ENCODE peak calls at places on chromosomes 5 and 9, in five cellular contexts. W is SK-N-SH, P is K562, J is GM12878, F is H1. H is an unnamed sample.

GRCh38 chr9:34550016-34550680 is 27.4 kb upstream of the ENHO start:
- DNase-seq in P (peak; percentile 26), J (no peak), W (peak; percentile 7), F (no peak), H (no peak)

GRCh38 chr5:138457532-138458275 is 7.6 kb upstream of the EGR1 start:
- DNase-seq in J (no peak), P (no peak), W (no peak), F (no peak), H (no peak)

GRCh38 chr5:148085934-148086333 is 22.2 kb downstream of the SPINK5 start:
- DNase-seq in P (no peak), F (no peak), W (no peak), J (no peak), H (no peak)

GRCh38 chr9:132806723-132807421 is 71.2 kb downstream of the AK8 start:
- DNase-seq in P (no peak), J (no peak), W (no peak), F (peak; percentile 47), H (no peak)

GRCh38 chr5:62606878-62607277 is 28.3 kb downstream of the LRRC70 start:
- DNase-seq in J (no peak), W (no peak), P (no peak), F (no peak), H (no peak)

GRCh38 chr5:75335952-75336624 is 932 bp upstream of the HMGCR start:
- DNase-seq in F (no peak), W (peak; percentile 73), J (peak; percentile 32), P (peak; percentile 28), H (peak; percentile 81)

GRCh38 chr5:171867786-171868185 is 82.2 kb downstream of the SMIM23 start:
- DNase-seq in P (no peak), J (no peak), F (no peak), W (no peak), H (no peak)

GRCh38 chr9:99087462-99087861 is 17.5 kb upstream of the TGFBR1 start:
- DNase-seq in J (no peak), W (no peak), F (no peak), P (no peak), H (no peak)

GRCh38 chr9:123302348-123303214 is 34.2 kb upstream of the STRBP start:
- DNase-seq in W (no peak), P (no peak), F (no peak), J (no peak), H (no peak)

GRCh38 chr5:130992095-130992494 is 173.0 kb downstream of the HINT1 start:
- DNase-seq in P (no peak), W (no peak), J (no peak), F (no peak), H (no peak)

GRCh38 chr5:91408710-91409109 is 25.6 kb upstream of the ARRDC3 start:
- DNase-seq in F (no peak), J (no peak), W (no peak), P (no peak), H (no peak)

GRCh38 chr5:113147088-113147487 is 170.5 kb downstream of the DCP2 start:
- DNase-seq in P (no peak), W (no peak), F (no peak), J (no peak), H (no peak)

GRCh38 chr5:14225173-14225834 is 82.2 kb downstream of the TRIO start:
- DNase-seq in F (no peak), P (no peak), J (no peak), W (no peak), H (no peak)

GRCh38 chr9:69134412-69134811 is 39.7 kb upstream of the TJP2 start:
- DNase-seq in W (no peak), F (no peak), P (no peak), J (no peak), H (no peak)

GRCh38 chr5:140429724-140430123 is 28.1 kb downstream of the ANKHD1 start:
- DNase-seq in P (no peak), W (no peak), F (no peak), J (no peak), H (no peak)

GRCh38 chr9:81871695-81872094 is 56.5 kb upstream of the SPATA31D4 start:
- DNase-seq in J (no peak), P (no peak), W (no peak), F (no peak), H (no peak)

GRCh38 chr5:151384106-151384505 is 36.7 kb upstream of the SLC36A2 start:
- DNase-seq in F (no peak), J (no peak), W (no peak), P (no peak), H (no peak)

GRCh38 chr5:1245901-1246576 is 20.9 kb downstream of the SLC6A18 start:
- DNase-seq in F (no peak), W (peak; percentile 77), J (no peak), P (no peak), H (no peak)

GRCh38 chr5:143533978-143534763 is 130.7 kb upstream of the NR3C1 start:
- DNase-seq in P (no peak), W (no peak), F (no peak), J (no peak), H (no peak)

GRCh38 chr5:16935271-16936149 is 578 bp downstream of the MYO10 start:
- DNase-seq in F (peak; percentile 33), J (no peak), P (no peak), W (peak; percentile 54), H (no peak)

GRCh38 chr5:177071671-177072385 is 14.9 kb upstream of the FGFR4 start:
- DNase-seq in P (peak; percentile 73), F (no peak), W (peak; percentile 74), J (peak; percentile 56), H (peak; percentile 86)

GRCh38 chr9:14455243-14455642 is 141.3 kb upstream of the NFIB start:
- DNase-seq in P (no peak), J (no peak), W (no peak), F (no peak), H (no peak)

GRCh38 chr9:23622396-23622795 is 203.6 kb downstream of the ELAVL2 start:
- DNase-seq in F (no peak), J (no peak), W (no peak), P (no peak), H (no peak)

GRCh38 chr5:66169534-66169933 is 25.4 kb downstream of the SREK1 start:
- DNase-seq in J (no peak), W (no peak), P (no peak), F (no peak), H (no peak)

GRCh38 chr9:129109504-129109903 is 1.1 kb downstream of the CRAT start:
- DNase-seq in J (no peak), P (no peak), W (no peak), F (no peak), H (peak; percentile 41)

GRCh38 chr5:83957188-83957587 is 236.5 kb upstream of the HAPLN1 start:
- DNase-seq in J (no peak), F (no peak), W (no peak), P (no peak), H (no peak)

GRCh38 chr5:132013711-132014110 is 2.3 kb upstream of the ACSL6 start:
- DNase-seq in P (no peak), W (no peak), J (no peak), F (no peak), H (no peak)

GRCh38 chr5:84017704-84018240 is 297.1 kb upstream of the HAPLN1 start:
- DNase-seq in F (no peak), W (no peak), P (no peak), J (no peak), H (no peak)

GRCh38 chr9:107425110-107426025 is 64.2 kb downstream of the KLF4 start:
- DNase-seq in F (peak; percentile 54), J (no peak), P (peak; percentile 65), W (peak; percentile 74), H (peak; percentile 50)

GRCh38 chr5:108661030-108661429 is 86.7 kb upstream of the FER start:
- DNase-seq in F (no peak), W (no peak), J (no peak), P (no peak), H (no peak)
- TF ChIP-seq EP300 in F (no peak), W (no peak), J (no peak), P (no peak), H (no peak)

GRCh38 chr5:73447234-73448071 is 1.1 kb downstream of the FOXD1 start:
- DNase-seq in F (no peak), P (peak; percentile 63), W (peak; percentile 77), J (no peak), H (no peak)
- H3K9ac ChIP-seq in F (no peak overlapping the region), P (no peak overlapping the region), W (peak overlapping the region; percentile 91), J (no peak overlapping the region), H (no peak overlapping the region)

DNA sequence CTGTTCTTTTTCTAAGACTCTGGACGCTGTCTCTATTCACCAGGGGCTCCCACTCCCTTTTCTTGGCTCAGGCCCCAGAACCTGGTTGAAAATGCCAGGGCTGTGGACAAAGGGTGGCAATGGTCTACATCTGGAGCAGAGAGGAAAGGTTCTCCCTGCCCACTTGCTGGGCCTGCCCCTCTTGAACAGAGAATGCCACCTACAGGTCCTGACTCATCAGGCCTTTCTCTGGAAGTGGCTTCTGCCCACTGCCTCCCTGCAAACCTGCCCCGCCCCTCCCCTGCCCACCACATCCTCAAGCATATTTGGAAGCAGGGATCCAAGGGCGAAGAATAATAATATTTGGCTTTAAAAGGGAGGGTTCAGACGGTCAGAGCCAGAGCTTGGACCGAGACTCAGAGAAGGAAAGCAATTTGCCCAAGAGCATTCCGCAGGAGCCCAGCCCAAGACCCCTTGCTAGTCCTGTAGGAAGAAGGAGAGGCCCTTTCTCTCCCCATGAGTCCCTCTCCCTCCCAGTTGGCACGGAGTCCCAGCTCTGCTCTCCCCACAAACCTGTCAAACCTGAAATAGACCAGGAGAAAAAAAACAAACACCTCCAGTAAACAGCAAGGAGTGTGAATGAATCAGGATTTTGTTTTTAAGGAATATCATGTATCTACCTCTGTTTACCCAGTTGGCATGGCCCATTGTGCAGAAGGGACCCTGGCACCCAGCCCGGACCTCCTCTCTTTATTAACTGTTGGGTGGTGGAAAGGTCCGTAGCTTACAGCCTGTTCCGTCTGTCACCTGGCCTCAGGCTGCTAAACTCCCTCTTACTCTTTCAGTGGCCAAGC is 37.8 kb upstream of the STXBP1 start:
- DNase-seq in F (no peak), J (no peak), W (no peak), P (no peak), H (no peak)
- TF ChIP-seq EP300 in F (no peak), J (no peak), W (no peak), P (no peak), H (no peak)

GRCh38 chr9:89482056-89482784 is 15.7 kb downstream of the SEMA4D start:
- DNase-seq in P (no peak), F (no peak), W (no peak), J (no peak), H (no peak)
- H3K9ac ChIP-seq in P (no peak overlapping the region), F (no peak overlapping the region), W (no peak overlapping the region), J (no peak overlapping the region), H (no peak overlapping the region)

H was measured in HepG2.